ENCODE peak calls at places on chromosome 1, in four cellular contexts. J is cardiac muscle cell, W is Peyer's patch, K is pancreas. S is an unnamed sample.
A peak's percentile ranks its signal among the peaks of the same experiment; 100 is the strongest.

GRCh38 chr1:110087812-110088738 is 17.6 kb upstream of the ALX3 start:
- DNase-seq in W (no peak), K (peak; percentile 32), J (peak; percentile 77), S (no peak)

GRCh38 chr1:24108334-24109165 is 3.4 kb downstream of the MYOM3 start:
- DNase-seq in K (no peak), W (peak; percentile 91), J (no peak), S (no peak)

GRCh38 chr1:33516428-33516827 is 44.0 kb downstream of the ZSCAN20 start:
- DNase-seq in W (no peak), J (no peak), K (no peak), S (no peak)

GRCh38 chr1:41657679-41658078 is 173.2 kb upstream of the EDN2 start:
- DNase-seq in W (peak; percentile 39), J (no peak), K (no peak), S (no peak)

GRCh38 chr1:113210248-113210647 is 137.2 kb downstream of the LRIG2 start:
- DNase-seq in J (no peak), W (peak; percentile 57), K (peak; percentile 42), S (no peak)

GRCh38 chr1:235597867-235598553 is 51.6 kb downstream of the GNG4 start:
- DNase-seq in J (peak; percentile 4), W (no peak), K (no peak), S (no peak)

GRCh38 chr1:119005870-119006405 is 17.8 kb upstream of the TBX15 start:
- DNase-seq in K (no peak), W (no peak), J (no peak), S (no peak)

GRCh38 chr1:213970193-213970592 is 17.6 kb upstream of the PROX1 start:
- DNase-seq in K (no peak), J (no peak), W (no peak), S (no peak)

GRCh38 chr1:2173546-2174347 is 20.8 kb downstream of the FAAP20 start:
- DNase-seq in W (no peak), K (no peak), J (no peak), S (no peak)

GRCh38 chr1:234530641-234531040 is 51.7 kb upstream of the TARBP1 start:
- DNase-seq in K (no peak), J (no peak), W (no peak), S (no peak)

GRCh38 chr1:184754479-184755225 is at the start of gene EDEM3:
- DNase-seq in K (peak; percentile 99), W (peak; percentile 96), J (peak; percentile 99), S (peak; percentile 97)

GRCh38 chr1:146051452-146051852 is 29.9 kb upstream of the HJV start:
- DNase-seq in K (no peak), W (no peak), J (no peak), S (peak; percentile 83)

GRCh38 chr1:206430031-206430983 is 40.0 kb upstream of the IKBKE start:
- DNase-seq in W (no peak), K (no peak), J (no peak), S (peak; percentile 20)

GRCh38 chr1:10057305-10057704 is 24.5 kb downstream of the UBE4B start:
- DNase-seq in W (no peak), K (peak; percentile 29), J (no peak), S (no peak)

GRCh38 chr1:54475357-54476230 is 69.4 kb upstream of the SSBP3 start:
- DNase-seq in W (no peak), J (peak; percentile 65), K (no peak), S (no peak)
- H3K4me3 ChIP-seq in W (peak overlapping the region; percentile 59), J (no peak overlapping the region), K (no peak overlapping the region), S (no peak overlapping the region)

GRCh38 chr1:156456625-156457465 is 43.7 kb downstream of the MEF2D start:
- DNase-seq in W (peak; percentile 99), K (peak; percentile 99), J (peak; percentile 98), S (peak; percentile 96)

GRCh38 chr1:156455362-156455761 is 45.2 kb downstream of the MEF2D start:
- DNase-seq in K (no peak), W (no peak), J (no peak), S (no peak)

GRCh38 chr1:156448134-156448967 is 52.2 kb downstream of the MEF2D start:
- DNase-seq in W (no peak), J (no peak), K (no peak), S (no peak)

GRCh38 chr1:156452863-156453262 is 47.7 kb downstream of the MEF2D start:
- DNase-seq in W (no peak), J (no peak), K (no peak), S (no peak)

GRCh38 chr1:156451486-156452184 is 48.9 kb downstream of the MEF2D start:
- DNase-seq in K (no peak), W (no peak), J (no peak), S (no peak)
- TF ChIP-seq CTCF in K (no peak), W (peak; percentile 16), J (no peak), S (peak; percentile 13)

DNA sequence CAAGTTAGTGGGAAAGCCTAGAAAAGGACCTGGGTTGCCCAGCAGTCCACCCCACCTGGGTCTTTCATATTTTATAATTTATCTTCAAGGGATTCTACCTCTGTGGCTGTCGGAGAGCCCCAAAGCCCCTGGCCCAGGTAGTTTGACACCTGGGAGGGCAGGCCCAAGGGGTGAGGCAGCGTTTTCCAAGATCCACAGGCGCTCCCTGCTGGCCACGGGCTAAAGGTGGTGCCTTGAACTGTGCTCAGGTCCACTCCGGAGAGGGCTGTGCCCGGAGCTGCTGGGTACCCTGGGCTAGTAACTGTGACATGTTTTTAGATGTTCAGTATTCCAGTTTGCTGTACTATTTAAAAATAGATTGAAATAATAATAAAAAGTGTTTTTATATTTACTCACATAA is 37.2 kb upstream of the CRNN start:
- DNase-seq in W (no peak), K (no peak), J (no peak), S (no peak)
- H3K27me3 ChIP-seq in W (no peaks in the 10 kb centered on the region), K (no peaks in the 10 kb centered on the region), J (no peaks in the 10 kb centered on the region), S (no peaks in the 10 kb centered on the region)

DNA sequence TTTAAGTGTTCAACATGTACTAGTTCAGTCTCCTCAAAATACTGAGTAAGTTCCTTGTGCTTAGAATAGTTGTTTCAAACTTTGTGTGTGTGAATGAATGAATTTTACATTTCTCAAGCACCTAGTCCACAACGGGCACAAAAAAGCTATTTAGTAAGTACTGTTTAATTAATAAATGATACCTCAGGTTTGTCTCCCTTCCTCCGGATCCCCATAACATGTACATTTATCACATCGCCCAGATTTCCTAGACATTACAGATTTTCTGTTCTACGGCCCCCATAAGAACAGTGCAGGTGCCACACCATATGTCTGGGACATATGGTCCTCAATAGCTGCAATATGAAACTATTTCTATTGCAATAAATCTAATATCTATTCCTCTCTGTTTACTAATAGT is 1.3 kb upstream of the TTF2 start:
- DNase-seq in K (no peak), W (no peak), J (no peak), S (no peak)
- H3K4me3 ChIP-seq in K (peak overlapping the region; percentile 62), W (peak overlapping the region; percentile 72), J (peak overlapping the region; percentile 46), S (peak overlapping the region; percentile 80)

DNA sequence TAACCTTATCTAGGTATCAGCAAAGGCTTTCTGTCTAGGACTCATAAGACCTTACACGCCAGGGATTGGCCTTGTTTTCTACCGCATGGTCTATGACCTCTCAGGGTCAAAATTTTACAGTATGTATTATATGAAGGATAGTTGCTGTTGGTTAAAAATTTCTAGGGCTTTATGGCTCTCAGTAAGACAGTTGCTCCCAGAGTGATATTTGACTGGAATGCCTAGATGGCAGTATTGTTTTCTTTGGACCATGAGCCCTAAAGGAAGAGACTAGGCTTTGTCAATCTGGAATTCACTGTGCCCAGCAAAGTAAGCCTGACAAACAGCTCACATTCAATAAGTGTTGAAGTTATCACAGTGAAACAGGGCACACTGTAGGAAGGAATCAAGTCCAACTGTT is 37.6 kb downstream of the C1orf87 start:
- DNase-seq in K (no peak), W (no peak), J (no peak), S (no peak)
- TF ChIP-seq CTCF in K (no peak), W (no peak), J (no peak), S (no peak)

GRCh38 chr1:178538192-178538916 is 25.4 kb downstream of the TEX35 start:
- DNase-seq in K (no peak), W (no peak), J (no peak), S (no peak)
- H3K27me3 ChIP-seq in K (no peaks in the 10 kb centered on the region), W (no peaks in the 10 kb centered on the region), J (no peaks in the 10 kb centered on the region), S (no peaks in the 10 kb centered on the region)